ENCODE peak calls at places on chromosomes 12 and 14, in seven cellular contexts. N, R, K, Q, D, P and O are unnamed samples.

GRCh38 chr14:102690509-102691286 is 86.6 kb upstream of the TRAF3 start:
- DNase-seq in P (no peak), Q (no peak), R (no peak), N (no peak), D (no peak), K (no peak), O (peak)

GRCh38 chr14:73173092-73173735 is 36.9 kb downstream of the PSEN1 start:
- DNase-seq in R (no peak), K (peak), Q (peak), D (no peak), N (peak), P (no peak), O (no peak)

GRCh38 chr14:104746071-104746545 is 6.8 kb upstream of the SIVA1 start:
- DNase-seq in P (no peak), N (no peak), R (no peak), D (no peak), K (no peak), Q (no peak), O (no peak)

GRCh38 chr14:103084021-103084919 is at the start of gene LBHD2:
- DNase-seq in K (peak), D (no peak), P (no peak), Q (no peak), R (no peak), N (no peak), O (no peak)

GRCh38 chr12:123660328-123660727 is 10.6 kb upstream of the TCTN2 start:
- DNase-seq in R (no peak), Q (no peak), D (no peak), P (no peak), N (no peak), K (peak), O (peak)

GRCh38 chr12:83143937-83144336 is 457.2 kb downstream of the TMTC2 start:
- DNase-seq in K (no peak), P (no peak), Q (no peak), D (no peak), N (no peak), R (no peak), O (no peak)

GRCh38 chr12:102249073-102249854 is 51.6 kb upstream of the PMCH start:
- DNase-seq in N (no peak), K (peak), P (no peak), D (no peak), R (no peak), Q (no peak), O (peak)

GRCh38 chr12:75364918-75365317 is 26.0 kb upstream of the GLIPR1L2 start:
- DNase-seq in R (no peak), D (no peak), N (no peak), P (no peak), K (peak), Q (no peak), O (no peak)

GRCh38 chr14:101078105-101078891 is 174.8 kb upstream of the RTL1 start:
- DNase-seq in D (no peak), R (peak), Q (no peak), K (no peak), N (no peak), P (peak), O (no peak)

GRCh38 chr14:68599896-68600620 is 192.8 kb downstream of the ZFP36L1 start:
- DNase-seq in D (no peak), R (no peak), K (no peak), P (no peak), N (no peak), Q (no peak), O (no peak)

GRCh38 chr14:97306133-97306784 is 509.1 kb downstream of the VRK1 start:
- DNase-seq in K (no peak), Q (no peak), P (no peak), N (no peak), R (no peak), D (no peak), O (no peak)

GRCh38 chr14:94381149-94382030 is 7.0 kb downstream of the SERPINA1 start:
- DNase-seq in D (peak), K (no peak), R (no peak), P (no peak), N (no peak), Q (no peak), O (no peak)

GRCh38 chr12:52217223-52217622 is 15.8 kb upstream of the KRT7 start:
- DNase-seq in K (no peak), R (peak), Q (no peak), D (no peak), N (no peak), P (no peak), O (peak)

GRCh38 chr14:75306917-75307699 is 28.5 kb downstream of the FOS start:
- DNase-seq in D (peak), R (no peak), K (peak), P (no peak), Q (peak), N (peak), O (no peak)

GRCh38 chr12:132506328-132506727 is 16.4 kb downstream of the FBRSL1 start:
- DNase-seq in N (no peak), R (no peak), D (no peak), P (no peak), K (no peak), Q (no peak), O (no peak)

GRCh38 chr12:132503611-132504204 is 13.8 kb downstream of the FBRSL1 start:
- DNase-seq in K (no peak), Q (no peak), N (no peak), D (no peak), P (no peak), R (no peak), O (no peak)

GRCh38 chr12:132506730-132507538 is 17.0 kb downstream of the FBRSL1 start:
- DNase-seq in R (peak), K (peak), D (peak), N (no peak), P (peak), Q (peak), O (no peak)

GRCh38 chr12:132505852-132506219 is 15.9 kb downstream of the FBRSL1 start:
- DNase-seq in N (no peak), D (no peak), R (no peak), Q (no peak), P (no peak), K (no peak), O (no peak)

GRCh38 chr12:132505105-132505851 is 15.3 kb downstream of the FBRSL1 start:
- DNase-seq in Q (no peak), D (no peak), R (peak), P (peak), K (no peak), N (no peak), O (no peak)
- H3K27ac ChIP-seq in Q (no peak), D (no peak), R (peak), P (no peak), K (no peak), N (no peak), O (no peak)

GRCh38 chr12:92735131-92735721 is 32.4 kb downstream of the PLEKHG7 start:
- DNase-seq in R (no peak), N (no peak), K (peak), D (no peak), Q (no peak), P (no peak), O (peak)
- H3K27ac ChIP-seq in R (peak), N (no peak), K (peak), D (no peak), Q (no peak), P (no peak), O (no peak)

GRCh38 chr14:24674204-24674970 is 40.4 kb upstream of the GZMB start:
- DNase-seq in P (no peak), D (no peak), R (no peak), K (no peak), N (peak), Q (no peak), O (no peak)
- H3K27ac ChIP-seq in P (no peak), D (no peak), R (no peak), K (no peak), N (peak), Q (no peak), O (peak)

DNA sequence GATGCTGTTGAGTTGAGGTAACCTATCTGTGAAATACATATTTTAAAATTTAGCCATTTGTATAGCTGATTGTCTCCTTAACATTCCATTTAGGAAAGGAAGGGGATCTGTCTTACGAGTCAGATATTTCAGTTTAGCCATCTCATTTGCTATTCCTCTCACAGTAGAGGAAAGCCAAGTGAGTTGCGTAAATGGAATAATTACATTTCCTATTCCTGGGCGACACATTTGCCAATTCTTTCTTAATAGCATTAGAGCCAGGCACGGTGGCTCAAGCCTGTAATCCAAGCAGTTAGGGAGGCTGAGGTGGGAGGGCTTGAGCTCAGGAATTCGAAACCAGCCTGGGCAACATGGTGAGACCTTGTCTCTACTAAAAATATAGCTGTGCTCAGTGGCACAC is 116.3 kb downstream of the TMX1 start:
- DNase-seq in Q (no peak), P (peak), K (no peak), D (no peak), N (no peak), R (no peak), O (no peak)
- H3K27ac ChIP-seq in Q (no peak), P (no peak), K (no peak), D (no peak), N (no peak), R (no peak), O (no peak)

GRCh38 chr12:124720687-124721500 is 142.8 kb downstream of the SCARB1 start:
- DNase-seq in Q (no peak), R (no peak), P (no peak), D (no peak), K (peak), N (no peak), O (no peak)
- H3K27ac ChIP-seq in Q (no peak), R (peak), P (peak), D (peak), K (peak), N (no peak), O (peak)

GRCh38 chr14:61504841-61505340 is 183.5 kb downstream of the PRKCH start:
- DNase-seq in N (no peak), K (no peak), R (no peak), Q (no peak), P (no peak), D (no peak), O (no peak)

GRCh38 chr14:61503167-61503801 is 181.9 kb downstream of the PRKCH start:
- DNase-seq in P (no peak), R (no peak), K (no peak), N (peak), D (no peak), Q (no peak), O (peak)

GRCh38 chr14:61500046-61500445 is 178.7 kb downstream of the PRKCH start:
- DNase-seq in N (no peak), P (no peak), Q (no peak), D (no peak), K (no peak), R (no peak), O (no peak)

GRCh38 chr14:61501714-61502458 is 180.5 kb downstream of the PRKCH start:
- DNase-seq in N (peak), P (no peak), K (no peak), D (no peak), R (no peak), Q (no peak), O (no peak)

GRCh38 chr14:61502459-61503093 is 181.2 kb downstream of the PRKCH start:
- DNase-seq in P (no peak), R (no peak), Q (no peak), D (no peak), K (no peak), N (peak), O (no peak)
- H3K27ac ChIP-seq in P (peak), R (peak), Q (no peak), D (peak), K (no peak), N (peak), O (peak)

GRCh38 chr14:26328766-26329165 is 269.1 kb downstream of the NOVA1 start:
- DNase-seq in N (no peak), P (no peak), K (no peak), Q (no peak), D (no peak), R (no peak), O (no peak)

GRCh38 chr14:26334288-26334687 is 263.5 kb downstream of the NOVA1 start:
- DNase-seq in Q (no peak), N (no peak), R (no peak), K (no peak), P (no peak), D (no peak), O (no peak)

GRCh38 chr14:26332966-26333365 is 264.9 kb downstream of the NOVA1 start:
- DNase-seq in Q (no peak), K (peak), P (peak), R (no peak), N (no peak), D (no peak), O (no peak)

DNA sequence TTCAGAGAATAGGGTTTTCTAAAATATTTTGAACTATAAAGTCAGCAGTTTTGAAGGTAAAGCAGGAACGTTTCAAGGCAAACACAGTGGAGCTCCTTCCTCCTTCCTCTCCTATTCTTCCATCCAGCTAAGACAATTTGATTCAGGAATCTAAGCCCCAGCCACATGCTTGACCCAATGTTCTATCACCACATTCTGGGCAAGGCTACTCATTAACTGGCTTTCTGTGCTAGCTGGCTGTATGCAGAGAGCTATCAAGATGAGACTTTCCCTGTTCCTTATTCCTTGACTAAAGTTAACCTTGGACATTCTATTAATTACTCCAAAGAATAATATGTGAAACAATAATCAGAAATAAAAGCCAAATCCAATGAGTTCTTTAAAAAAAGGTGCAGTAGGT is 266.9 kb downstream of the NOVA1 start:
- DNase-seq in K (no peak), D (no peak), P (no peak), Q (no peak), R (no peak), N (no peak), O (no peak)
- H3K27ac ChIP-seq in K (no peak), D (no peak), P (no peak), Q (no peak), R (no peak), N (no peak), O (no peak)

DNA sequence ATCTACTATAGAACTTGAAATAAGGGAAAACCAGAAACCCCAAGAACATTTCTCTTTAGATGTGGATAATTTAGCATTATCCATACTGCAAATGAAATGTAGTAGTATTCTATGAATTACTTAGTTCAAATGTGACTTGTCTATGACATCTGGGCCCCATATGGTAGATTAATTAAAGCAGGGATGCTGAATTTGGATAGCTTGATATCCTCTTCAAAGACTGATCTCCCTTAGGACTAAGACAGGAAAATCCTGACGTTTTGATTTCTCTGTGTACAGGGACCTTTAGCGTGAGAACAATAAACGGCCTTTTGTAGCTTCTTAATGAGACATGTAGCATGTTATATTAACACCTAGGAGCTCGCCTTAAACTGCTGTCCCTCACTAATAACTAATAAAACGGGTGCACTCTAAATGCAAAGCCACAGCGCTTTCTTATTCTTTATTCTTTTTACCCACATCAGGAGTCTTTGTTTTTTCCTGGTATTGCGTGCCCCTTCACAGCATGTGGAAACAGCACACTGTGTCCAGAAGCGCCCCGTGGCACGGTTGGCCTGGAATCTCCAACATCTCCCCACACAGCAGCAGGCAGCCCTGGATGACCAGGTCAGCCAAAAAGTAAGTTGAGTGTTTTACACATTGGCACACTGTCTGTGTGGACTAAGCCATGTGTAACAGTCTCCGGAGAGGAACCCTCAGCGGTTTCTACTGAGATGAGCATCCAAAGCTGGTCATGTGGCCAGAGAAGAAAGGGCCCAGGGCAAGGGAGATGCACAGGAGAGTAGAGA is 93.1 kb downstream of the SRGAP1 start:
- DNase-seq in P (no peak), R (no peak), D (no peak), K (peak), N (no peak), Q (no peak), O (no peak)
- H3K27ac ChIP-seq in P (no peak), R (no peak), D (no peak), K (peak), N (no peak), Q (no peak), O (no peak)

GRCh38 chr12:91178801-91179200 is 3.8 kb downstream of the DCN start:
- DNase-seq in Q (no peak), P (no peak), D (no peak), K (peak), R (no peak), N (no peak), O (no peak)

GRCh38 chr12:91180162-91180561 is 2.5 kb downstream of the DCN start:
- DNase-seq in K (peak), D (no peak), Q (no peak), P (no peak), R (no peak), N (no peak), O (no peak)

GRCh38 chr12:91181053-91181452 is 1.6 kb downstream of the DCN start:
- DNase-seq in D (no peak), Q (no peak), K (peak), P (no peak), N (no peak), R (no peak), O (no peak)

GRCh38 chr12:91179315-91179714 is 3.3 kb downstream of the DCN start:
- DNase-seq in Q (no peak), K (peak), D (no peak), P (peak), R (no peak), N (no peak), O (no peak)

DNA sequence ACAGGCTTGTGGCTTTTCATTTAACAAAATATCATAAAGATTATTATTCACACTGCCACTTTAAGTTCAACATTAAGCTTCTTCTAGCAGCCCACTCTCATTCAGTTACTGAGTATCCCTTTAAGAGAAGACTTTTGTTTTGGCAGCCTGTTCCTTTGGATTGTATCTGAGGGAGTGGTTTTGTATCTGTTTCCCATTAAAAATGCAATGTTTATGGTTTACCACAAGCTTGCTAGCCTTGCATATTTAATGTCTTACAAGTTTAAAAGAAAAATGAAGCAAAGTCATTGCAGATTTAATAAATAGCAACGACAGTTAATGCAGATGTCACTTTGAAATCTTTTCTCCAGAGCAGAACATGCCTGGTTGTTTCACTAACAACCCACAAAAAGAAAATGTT is 2.0 kb downstream of the DCN start:
- DNase-seq in Q (no peak), R (no peak), K (peak), P (no peak), N (no peak), D (no peak), O (no peak)
- H3K27ac ChIP-seq in Q (peak), R (no peak), K (peak), P (peak), N (no peak), D (no peak), O (no peak)